ENCODE peak calls at places on chromosome 1, in five cellular contexts. C is T-helper 1 cell; A is stimulated activated CD8-positive, alpha-beta memory T cell treated with anti-CD3 and anti-CD28 coated beads, Interleukin-7, amount 100 ng/mL, for 1 hour; B is NT2/D1; F is ACHN. Z is an unnamed sample.

GRCh38 chr1:86739901-86740507 is 35.6 kb downstream of the SH3GLB1 start:
- DNase-seq in A (no peak), B (no peak), C (no peak), F (peak; percentile 7), Z (no peak)

GRCh38 chr1:108758782-108759181 is 12.3 kb downstream of the STXBP3 start:
- DNase-seq in A (no peak), B (no peak), F (no peak), C (no peak), Z (no peak)

GRCh38 chr1:209996348-209996747 is 58.3 kb downstream of the SYT14 start:
- DNase-seq in F (no peak), A (no peak), C (no peak), B (no peak), Z (no peak)

GRCh38 chr1:186806477-186806876 is 22.3 kb upstream of the PLA2G4A start:
- DNase-seq in C (no peak), F (peak; percentile 20), A (no peak), B (peak; percentile 30), Z (peak; percentile 8)

GRCh38 chr1:203327684-203328457 is 22.6 kb downstream of the BTG2 start:
- DNase-seq in F (peak; percentile 78), C (peak; percentile 49), B (no peak), A (no peak), Z (peak; percentile 80)

GRCh38 chr1:169364948-169365347 is 2.6 kb downstream of the NME7 start:
- DNase-seq in A (no peak), C (no peak), B (no peak), F (no peak), Z (no peak)

GRCh38 chr1:101244842-101245574 is 8.2 kb downstream of the S1PR1 start:
- DNase-seq in F (no peak), A (no peak), C (no peak), B (no peak), Z (no peak)

GRCh38 chr1:9518454-9518998 is 20.7 kb upstream of the SLC25A33 start:
- DNase-seq in B (no peak), C (no peak), F (no peak), A (no peak), Z (no peak)

GRCh38 chr1:233863901-233864545 is 40.5 kb upstream of the SLC35F3 start:
- DNase-seq in F (no peak), B (no peak), A (no peak), C (no peak), Z (no peak)

GRCh38 chr1:62508187-62508758 is 71.4 kb downstream of the USP1 start:
- DNase-seq in F (peak; percentile 47), A (no peak), C (no peak), B (peak; percentile 33), Z (no peak)

GRCh38 chr1:5511381-5512097 is 480.7 kb downstream of the NPHP4 start:
- DNase-seq in B (no peak), C (no peak), A (no peak), F (no peak), Z (no peak)

GRCh38 chr1:966135-966602 is at the start of gene PLEKHN1:
- DNase-seq in B (no peak), A (no peak), C (no peak), F (peak; percentile 75), Z (no peak)

GRCh38 chr1:34176830-34177613 is at the start of gene C1orf94:
- DNase-seq in F (no peak), A (no peak), C (no peak), B (no peak), Z (no peak)

Z was measured in SK-N-DZ.